ENCODE peak calls at places on chromosome 22, in four cellular contexts. One of them, this sample, is unnamed.
A peak's percentile ranks its signal among the peaks of the same experiment; 100 is the strongest.

GRCh38 chr22:30742291-30743256 is 47.9 kb downstream of the OSBP2 start:
- DNase-seq in IMR-90: peak; percentile 54
- DNase-seq in H9: no peak
- DNase-seq in mesendoderm: no peak
- DNase-seq in this sample: no peak

GRCh38 chr22:49011769-49012598 is 815.7 kb downstream of the BRD1 start:
- DNase-seq in IMR-90: no peak
- DNase-seq in H9: peak; percentile 24
- DNase-seq in mesendoderm: peak; percentile 11
- DNase-seq in this sample: peak; percentile 35

GRCh38 chr22:49997221-49997599 is 15.4 kb downstream of the IL17REL start:
- DNase-seq in IMR-90: no peak
- DNase-seq in H9: no peak
- DNase-seq in mesendoderm: no peak
- DNase-seq in this sample: no peak

GRCh38 chr22:33274214-33274828 is 216.1 kb upstream of the SYN3 start:
- DNase-seq in IMR-90: no peak
- DNase-seq in H9: peak; percentile 71
- DNase-seq in mesendoderm: peak; percentile 69
- DNase-seq in this sample: peak; percentile 7

GRCh38 chr22:49203863-49204598 is 623.6 kb downstream of the BRD1 start:
- DNase-seq in IMR-90: no peak
- DNase-seq in H9: peak; percentile 20
- DNase-seq in mesendoderm: no peak
- DNase-seq in this sample: no peak

GRCh38 chr22:40251106-40251505 is 73.4 kb downstream of the TNRC6B start:
- DNase-seq in IMR-90: no peak
- DNase-seq in H9: no peak
- DNase-seq in mesendoderm: no peak
- DNase-seq in this sample: no peak

GRCh38 chr22:43945632-43946390 is 9.4 kb upstream of the SAMM50 start:
- DNase-seq in IMR-90: peak; percentile 59
- DNase-seq in H9: peak; percentile 71
- DNase-seq in mesendoderm: peak; percentile 81
- DNase-seq in this sample: no peak

GRCh38 chr22:28899199-28899853 is 16.0 kb downstream of the ZNRF3 start:
- DNase-seq in IMR-90: peak; percentile 20
- DNase-seq in H9: no peak
- DNase-seq in mesendoderm: no peak
- DNase-seq in this sample: no peak

GRCh38 chr22:37121887-37122591 is 12.5 kb upstream of the TMPRSS6 start:
- DNase-seq in IMR-90: peak; percentile 37
- DNase-seq in H9: peak; percentile 56
- DNase-seq in mesendoderm: peak; percentile 85
- DNase-seq in this sample: no peak

GRCh38 chr22:49637255-49637760 is 190.4 kb downstream of the BRD1 start:
- DNase-seq in IMR-90: no peak
- DNase-seq in H9: no peak
- DNase-seq in mesendoderm: no peak
- DNase-seq in this sample: no peak

GRCh38 chr22:19151329-19152191 is 1.5 kb upstream of the GSC2 start:
- DNase-seq in IMR-90: no peak
- DNase-seq in H9: no peak
- DNase-seq in mesendoderm: no peak
- DNase-seq in this sample: no peak

GRCh38 chr22:23903328-23903971 is 9.3 kb downstream of the MIF start:
- DNase-seq in IMR-90: peak; percentile 12
- DNase-seq in H9: no peak
- DNase-seq in mesendoderm: no peak
- DNase-seq in this sample: no peak

GRCh38 chr22:31488988-31489617 is 539 bp downstream of the EIF4ENIF1 start:
- DNase-seq in IMR-90: peak; percentile 7
- DNase-seq in H9: peak; percentile 45
- DNase-seq in mesendoderm: peak; percentile 53
- DNase-seq in this sample: peak; percentile 73

GRCh38 chr22:38262051-38262795 is 10.6 kb downstream of the TMEM184B start:
- DNase-seq in IMR-90: no peak
- DNase-seq in H9: peak; percentile 77
- DNase-seq in mesendoderm: peak; percentile 61
- DNase-seq in this sample: peak; percentile 84

GRCh38 chr22:20312396-20313191 is 7.3 kb downstream of the DGCR6L start:
- DNase-seq in IMR-90: no peak
- DNase-seq in H9: peak; percentile 12
- DNase-seq in mesendoderm: no peak
- DNase-seq in this sample: no peak

GRCh38 chr22:29912141-29912540 is 29.2 kb downstream of the MTMR3 start:
- DNase-seq in IMR-90: no peak
- DNase-seq in H9: no peak
- DNase-seq in mesendoderm: no peak
- DNase-seq in this sample: no peak

GRCh38 chr22:39773976-39774539 is 119.5 kb downstream of the ENTHD1 start:
- DNase-seq in IMR-90: peak; percentile 0
- DNase-seq in H9: no peak
- DNase-seq in mesendoderm: peak; percentile 74
- DNase-seq in this sample: no peak

GRCh38 chr22:46086577-46087335 is 63.6 kb upstream of the PPARA start:
- DNase-seq in IMR-90: peak; percentile 29
- DNase-seq in H9: no peak
- DNase-seq in mesendoderm: no peak
- DNase-seq in this sample: no peak

GRCh38 chr22:19824197-19825015 is 30.3 kb downstream of the GNB1L start:
- DNase-seq in IMR-90: no peak
- DNase-seq in H9: no peak
- DNase-seq in mesendoderm: no peak
- DNase-seq in this sample: peak; percentile 47

GRCh38 chr22:19220867-19221266 is 42.3 kb upstream of the SLC25A1 start:
- DNase-seq in IMR-90: no peak
- DNase-seq in H9: no peak
- DNase-seq in mesendoderm: no peak
- DNase-seq in this sample: no peak

GRCh38 chr22:19039448-19039780 is 82.8 kb downstream of the DGCR2 start:
- DNase-seq in IMR-90: no peak
- DNase-seq in H9: no peak
- DNase-seq in mesendoderm: no peak
- DNase-seq in this sample: no peak

GRCh38 chr22:33018232-33018864 is 39.8 kb downstream of the SYN3 start:
- DNase-seq in IMR-90: peak; percentile 29
- DNase-seq in H9: peak; percentile 78
- DNase-seq in mesendoderm: peak; percentile 70
- DNase-seq in this sample: peak; percentile 93

GRCh38 chr22:46120420-46120737 is 29.9 kb upstream of the PPARA start:
- DNase-seq in IMR-90: no peak
- DNase-seq in H9: no peak
- DNase-seq in mesendoderm: no peak
- DNase-seq in this sample: no peak

GRCh38 chr22:45717787-45718186 is 46.2 kb downstream of the ATXN10 start:
- DNase-seq in IMR-90: peak; percentile 79
- DNase-seq in H9: no peak
- DNase-seq in mesendoderm: peak; percentile 54
- DNase-seq in this sample: no peak

GRCh38 chr22:45632791-45633515 is 38.7 kb upstream of the ATXN10 start:
- DNase-seq in IMR-90: no peak
- DNase-seq in H9: no peak
- DNase-seq in mesendoderm: no peak
- DNase-seq in this sample: no peak

GRCh38 chr22:45817705-45818104 is 146.1 kb downstream of the ATXN10 start:
- DNase-seq in IMR-90: no peak
- DNase-seq in H9: no peak
- DNase-seq in mesendoderm: no peak
- DNase-seq in this sample: no peak

GRCh38 chr22:25360891-25361645 is 141.6 kb downstream of the CRYBB2 start:
- DNase-seq in IMR-90: no peak
- DNase-seq in H9: no peak
- DNase-seq in mesendoderm: no peak
- DNase-seq in this sample: no peak
- H3K56ac ChIP-seq in IMR-90: no peak overlapping the region
- H3K56ac ChIP-seq in H9: no peak overlapping the region
- H3K56ac ChIP-seq in mesendoderm: no peak overlapping the region
- H3K56ac ChIP-seq in this sample: no peak overlapping the region

GRCh38 chr22:42365942-42366660 is 66.1 kb downstream of the NFAM1 start:
- DNase-seq in IMR-90: no peak
- DNase-seq in H9: no peak
- DNase-seq in mesendoderm: no peak
- DNase-seq in this sample: no peak
- H3K56ac ChIP-seq in IMR-90: no peak overlapping the region
- H3K56ac ChIP-seq in H9: no peak overlapping the region
- H3K56ac ChIP-seq in mesendoderm: peak overlapping the region; percentile 38
- H3K56ac ChIP-seq in this sample: no peak overlapping the region

GRCh38 chr22:22038178-22038880 is 55.7 kb upstream of the TOP3B start:
- DNase-seq in IMR-90: peak; percentile 53
- DNase-seq in H9: no peak
- DNase-seq in mesendoderm: no peak
- DNase-seq in this sample: no peak

GRCh38 chr22:22039286-22040074 is 56.9 kb upstream of the TOP3B start:
- DNase-seq in IMR-90: no peak
- DNase-seq in H9: no peak
- DNase-seq in mesendoderm: no peak
- DNase-seq in this sample: no peak

GRCh38 chr22:22042009-22042408 is 59.4 kb upstream of the TOP3B start:
- DNase-seq in IMR-90: peak; percentile 23
- DNase-seq in H9: no peak
- DNase-seq in mesendoderm: no peak
- DNase-seq in this sample: no peak

GRCh38 chr22:22040908-22041307 is 58.3 kb upstream of the TOP3B start:
- DNase-seq in IMR-90: no peak
- DNase-seq in H9: no peak
- DNase-seq in mesendoderm: no peak
- DNase-seq in this sample: no peak

GRCh38 chr22:22040472-22040871 is 57.9 kb upstream of the TOP3B start:
- DNase-seq in IMR-90: no peak
- DNase-seq in H9: no peak
- DNase-seq in mesendoderm: no peak
- DNase-seq in this sample: no peak
- H3K56ac ChIP-seq in IMR-90: no peak overlapping the region
- H3K56ac ChIP-seq in H9: no peak overlapping the region
- H3K56ac ChIP-seq in mesendoderm: no peak overlapping the region
- H3K56ac ChIP-seq in this sample: no peak overlapping the region

GRCh38 chr22:42171417-42171816 is 40.8 kb upstream of the CYP2D6 start:
- DNase-seq in IMR-90: no peak
- DNase-seq in H9: no peak
- DNase-seq in mesendoderm: peak; percentile 71
- DNase-seq in this sample: no peak
- H3K56ac ChIP-seq in IMR-90: no peak overlapping the region
- H3K56ac ChIP-seq in H9: no peak overlapping the region
- H3K56ac ChIP-seq in mesendoderm: peak overlapping the region; percentile 77
- H3K56ac ChIP-seq in this sample: no peak overlapping the region

GRCh38 chr22:22485524-22485923 is 23.0 kb downstream of the ZNF280B start:
- DNase-seq in IMR-90: no peak
- DNase-seq in H9: no peak
- DNase-seq in mesendoderm: no peak
- DNase-seq in this sample: no peak
- H3K56ac ChIP-seq in IMR-90: no peak overlapping the region
- H3K56ac ChIP-seq in H9: no peak overlapping the region
- H3K56ac ChIP-seq in mesendoderm: no peak overlapping the region
- H3K56ac ChIP-seq in this sample: no peak overlapping the region

DNA sequence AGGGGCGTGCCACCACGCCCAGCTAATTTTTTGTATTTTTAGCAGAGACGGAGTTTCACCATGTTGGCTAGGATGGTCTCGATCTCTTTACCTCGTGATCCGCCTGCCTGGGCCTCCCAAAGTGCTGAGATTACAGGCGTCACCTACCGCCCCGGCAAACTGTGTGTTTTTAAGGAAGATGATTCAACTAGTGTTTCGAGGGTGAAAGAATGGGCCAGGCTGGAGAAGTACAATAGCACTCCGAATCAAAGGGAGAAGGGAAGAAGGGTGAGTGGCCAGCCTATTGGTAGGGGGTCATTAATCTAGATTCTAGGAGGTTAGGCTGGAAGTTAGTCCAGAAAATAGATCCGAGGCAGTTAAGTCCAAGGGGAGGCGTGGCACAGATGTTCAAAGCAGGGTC is 2.9 kb upstream of the CECR2 start:
- DNase-seq in IMR-90: no peak
- DNase-seq in H9: no peak
- DNase-seq in mesendoderm: no peak
- DNase-seq in this sample: no peak
- H3K56ac ChIP-seq in IMR-90: no peak overlapping the region
- H3K56ac ChIP-seq in H9: no peak overlapping the region
- H3K56ac ChIP-seq in mesendoderm: peak overlapping the region; percentile 75
- H3K56ac ChIP-seq in this sample: no peak overlapping the region